ENCODE peak calls at places on chromosomes 13 and 19, in ten cellular contexts. A is Peyer's patch; B is NCI-H2081 treated with DMSO at 0.1 percent for 48 hours; O is stimulated activated naive CD8-positive, alpha-beta T cell treated with anti-CD3 and anti-CD28 coated beads, Interleukin-15, Interleukin-2, amounts not matched to agents 100 U/mL and 50 U/mL, for 24 hours; E is sciatic nerve; H is T-cell; I is NCI-H774; S is GM23338; Y is activated T-helper 1 cell treated with anti-CD3 and anti-CD28 coated beads, Interleukin-2, amount 50 U/mL, for 16 hours; M is M059J. U is an unnamed sample.

GRCh38 chr19:35266149-35266903 is 2.4 kb upstream of the USF2 start:
- DNase-seq in O (no peak), E (peak), M (no peak), Y (no peak), B (no peak), S (no peak), A (peak), I (no peak), H (no peak), U (peak)

GRCh38 chr13:97057196-97057595 is 62.9 kb upstream of the OXGR1 start:
- DNase-seq in O (no peak), Y (no peak), E (no peak), S (no peak), I (no peak), A (no peak), B (no peak), H (no peak), M (no peak), U (no peak)

GRCh38 chr13:74037762-74038161 is 96.4 kb downstream of the KLF12 start:
- DNase-seq in H (no peak), B (no peak), E (no peak), Y (no peak), S (no peak), M (no peak), O (no peak), A (no peak), I (no peak), U (no peak)

GRCh38 chr13:51966186-51966585 is 45.1 kb downstream of the ATP7B start:
- DNase-seq in O (no peak), Y (no peak), H (no peak), S (no peak), A (no peak), M (no peak), E (no peak), B (no peak), I (no peak), U (no peak)

GRCh38 chr19:17716309-17716929 is 2.9 kb upstream of the MAP1S start:
- DNase-seq in H (no peak), A (no peak), S (peak), O (no peak), Y (no peak), I (no peak), E (no peak), M (no peak), B (no peak), U (no peak)

GRCh38 chr13:112943309-112944125 is 25.5 kb upstream of the MCF2L start:
- DNase-seq in H (no peak), Y (no peak), B (no peak), I (peak), M (peak), A (peak), S (peak), O (peak), E (no peak), U (peak)

GRCh38 chr19:2983351-2984195 is 6.2 kb downstream of the TLE6 start:
- DNase-seq in H (no peak), B (peak), M (peak), S (peak), Y (no peak), I (peak), A (no peak), O (no peak), E (peak), U (no peak)

GRCh38 chr19:53193534-53194222 is 520 bp upstream of the ZNF665 start:
- DNase-seq in O (no peak), Y (no peak), A (no peak), M (no peak), E (no peak), H (no peak), S (no peak), I (no peak), B (no peak), U (no peak)

GRCh38 chr13:52454459-52454824 is 836 bp upstream of the CKAP2 start:
- DNase-seq in Y (no peak), E (no peak), B (no peak), S (peak), A (no peak), I (no peak), H (no peak), O (no peak), M (peak), U (peak)

GRCh38 chr19:18401580-18402112 is 4.2 kb upstream of the LRRC25 start:
- DNase-seq in I (no peak), O (no peak), B (no peak), S (peak), E (peak), M (peak), Y (no peak), A (no peak), H (no peak), U (peak)

GRCh38 chr19:18416778-18417249 is 2.4 kb upstream of the SSBP4 start:
- DNase-seq in O (peak), I (peak), A (peak), Y (no peak), B (peak), M (peak), E (peak), H (no peak), S (peak), U (peak)

GRCh38 chr19:10259162-10259905 is 7.3 kb downstream of the MRPL4 start:
- DNase-seq in I (peak), M (peak), S (peak), O (peak), A (peak), B (no peak), H (peak), Y (peak), E (peak), U (peak)

GRCh38 chr19:41904118-41904870 is 21.3 kb downstream of the ARHGEF1 start:
- DNase-seq in B (no peak), Y (no peak), S (no peak), I (peak), H (no peak), A (peak), E (no peak), M (no peak), O (no peak), U (peak)

GRCh38 chr19:48636859-48637448 is at the start of gene DBP:
- DNase-seq in Y (no peak), M (peak), O (peak), A (no peak), E (peak), B (no peak), S (peak), I (no peak), H (no peak), U (peak)

GRCh38 chr19:47480658-47481057 is 3.4 kb downstream of the KPTN start:
- DNase-seq in B (no peak), E (no peak), M (no peak), Y (no peak), H (no peak), A (no peak), O (no peak), S (no peak), I (no peak), U (no peak)

GRCh38 chr19:38684078-38684861 is 36.8 kb downstream of the ACTN4 start:
- DNase-seq in H (peak), E (no peak), I (no peak), A (peak), M (peak), O (peak), S (no peak), B (no peak), Y (no peak), U (no peak)

GRCh38 chr19:54331626-54332025 is 7.3 kb downstream of the LILRA4 start:
- DNase-seq in A (no peak), I (no peak), B (no peak), M (no peak), E (peak), O (no peak), S (no peak), H (no peak), Y (no peak), U (no peak)

GRCh38 chr13:27383104-27383921 is 41.1 kb upstream of the GTF3A start:
- DNase-seq in B (no peak), A (no peak), H (no peak), S (peak), I (no peak), O (no peak), M (no peak), Y (no peak), E (no peak), U (no peak)

GRCh38 chr13:51557875-51558604 is 26.2 kb upstream of the WDFY2 start:
- DNase-seq in S (no peak), H (no peak), Y (no peak), O (no peak), E (no peak), B (no peak), M (peak), A (no peak), I (no peak), U (no peak)

GRCh38 chr19:54560881-54561385 is 12.7 kb upstream of the LILRA2 start:
- DNase-seq in Y (no peak), H (no peak), B (no peak), S (no peak), O (no peak), I (no peak), A (no peak), M (peak), E (no peak), U (no peak)

GRCh38 chr13:65595881-65596280 is 1634.3 kb downstream of the PCDH9 start:
- DNase-seq in E (no peak), B (no peak), S (no peak), Y (no peak), I (no peak), M (no peak), A (no peak), H (no peak), O (no peak), U (no peak)

GRCh38 chr19:29484876-29485275 is 40.9 kb upstream of the VSTM2B start:
- DNase-seq in A (no peak), B (no peak), M (no peak), S (no peak), I (no peak), H (no peak), Y (no peak), O (no peak), E (peak), U (no peak)

GRCh38 chr19:28880735-28881401 is 332.1 kb downstream of the UQCRFS1 start:
- DNase-seq in H (no peak), I (no peak), E (no peak), O (no peak), A (no peak), S (peak), Y (no peak), M (no peak), B (no peak), U (no peak)

GRCh38 chr13:30607908-30608307 is 9.8 kb upstream of the USPL1 start:
- DNase-seq in S (no peak), O (peak), H (peak), I (no peak), M (no peak), E (no peak), Y (peak), B (no peak), A (no peak), U (no peak)

GRCh38 chr19:53057904-53058579 is 13.5 kb downstream of the ERVV-2 start:
- DNase-seq in E (no peak), B (no peak), I (no peak), S (peak), M (no peak), A (no peak), Y (no peak), H (no peak), O (peak), U (no peak)

GRCh38 chr19:35138305-35138799 is 272 bp upstream of the FXYD1 start:
- DNase-seq in S (no peak), A (no peak), B (no peak), M (no peak), Y (no peak), E (peak), I (no peak), H (no peak), O (no peak), U (no peak)

GRCh38 chr13:75430618-75431209 is 51.3 kb downstream of the TBC1D4 start:
- DNase-seq in S (no peak), E (no peak), H (no peak), O (no peak), M (no peak), B (no peak), A (no peak), I (no peak), Y (no peak), U (no peak)

GRCh38 chr13:26968431-26969335 is 202.9 kb downstream of the USP12 start:
- DNase-seq in A (peak), I (no peak), M (peak), B (no peak), O (no peak), H (no peak), S (no peak), Y (no peak), E (no peak), U (peak)

GRCh38 chr13:44303681-44304432 is 69.8 kb upstream of the SERP2 start:
- DNase-seq in E (peak), I (no peak), H (no peak), M (no peak), Y (no peak), B (no peak), S (no peak), A (no peak), O (no peak), U (no peak)

GRCh38 chr13:96849091-96849490 is 145.2 kb downstream of the OXGR1 start:
- DNase-seq in O (no peak), Y (no peak), I (no peak), H (no peak), E (no peak), B (no peak), M (no peak), A (no peak), S (no peak), U (no peak)

GRCh38 chr19:30464162-30464561 is 92.0 kb downstream of the ZNF536 start:
- DNase-seq in H (no peak), B (no peak), E (no peak), A (no peak), O (no peak), M (no peak), I (no peak), Y (no peak), S (no peak), U (peak)

GRCh38 chr13:60788156-60788829 is 391.3 kb downstream of the TDRD3 start:
- DNase-seq in M (no peak), S (no peak), E (no peak), O (no peak), I (no peak), A (no peak), Y (no peak), H (no peak), B (no peak), U (no peak)

GRCh38 chr13:52751196-52751595 is 11.6 kb upstream of the CNMD start:
- DNase-seq in A (no peak), S (no peak), E (no peak), B (no peak), O (no peak), H (no peak), I (no peak), M (no peak), Y (no peak), U (no peak)

GRCh38 chr13:28657784-28658538 is 969 bp upstream of the POMP start:
- DNase-seq in O (no peak), M (no peak), B (no peak), A (no peak), Y (no peak), E (no peak), I (no peak), S (no peak), H (no peak), U (no peak)

GRCh38 chr13:59776924-59777690 is 386.6 kb downstream of the DIAPH3 start:
- DNase-seq in S (no peak), I (no peak), B (no peak), M (peak), Y (no peak), H (no peak), A (no peak), E (no peak), O (no peak), U (no peak)

GRCh38 chr19:33377586-33378475 is 4.3 kb downstream of the CEBPG start:
- DNase-seq in S (no peak), B (no peak), Y (no peak), A (no peak), O (no peak), H (no peak), M (no peak), E (no peak), I (no peak), U (no peak)